ENCODE peak calls at places on chromosome 4, in eight cellular contexts. G is activated effector memory CD4-positive, alpha-beta T cell treated with anti-CD3 and anti-CD28 coated beads, Interleukin-2, amount 50 U/mL, for 16 hours; D is A549; S is endothelial cell; B is PC-3; R is brain pericyte; K is choroid plexus epithelial cell; M is HCEC 1CT. J is an unnamed sample.

GRCh38 chr4:167616471-167616870 is 382.2 kb upstream of the SPOCK3 start:
- DNase-seq in G (no peak), D (no peak), S (no peak), B (peak), R (no peak), K (peak), M (peak), J (no peak)

GRCh38 chr4:153114771-153115321 is 89.4 kb upstream of the TRIM2 start:
- DNase-seq in G (peak), D (peak), S (no peak), B (peak), R (no peak), K (peak), M (peak), J (no peak)

GRCh38 chr4:68581382-68582338 is 5.5 kb upstream of the UGT2B17 start:
- DNase-seq in G (no peak), D (peak), S (no peak), B (peak), R (no peak), K (no peak), M (no peak), J (no peak)

GRCh38 chr4:80461412-80461811 is 125.9 kb downstream of the CFAP299 start:
- DNase-seq in G (no peak), D (no peak), S (no peak), B (peak), R (no peak), K (no peak), M (no peak), J (no peak)

GRCh38 chr4:41268721-41269517 is 12.2 kb downstream of the UCHL1 start:
- DNase-seq in G (no peak), D (no peak), S (no peak), B (no peak), R (no peak), K (no peak), M (no peak), J (no peak)

GRCh38 chr4:6106156-6106555 is 87.9 kb upstream of the C4orf50 start:
- DNase-seq in G (peak), D (no peak), S (no peak), B (no peak), R (no peak), K (no peak), M (no peak), J (no peak)

GRCh38 chr4:26804451-26804850 is 56.2 kb upstream of the STIM2 start:
- DNase-seq in G (no peak), D (no peak), S (no peak), B (no peak), R (no peak), K (no peak), M (no peak), J (no peak)

GRCh38 chr4:104382961-104383360 is 111.7 kb downstream of the CXXC4 start:
- DNase-seq in G (no peak), D (no peak), S (no peak), B (no peak), R (no peak), K (no peak), M (no peak), J (no peak)

GRCh38 chr4:187184513-187184912 is 460.9 kb upstream of the FAT1 start:
- DNase-seq in G (no peak), D (no peak), S (no peak), B (no peak), R (no peak), K (no peak), M (no peak), J (no peak)

GRCh38 chr4:88823058-88823919 is 125.7 kb upstream of the NAP1L5 start:
- DNase-seq in G (peak), D (peak), S (peak), B (peak), R (peak), K (peak), M (peak), J (peak)

GRCh38 chr4:15457401-15458201 is 12.1 kb upstream of the CC2D2A start:
- DNase-seq in G (no peak), D (peak), S (no peak), B (peak), R (no peak), K (peak), M (peak), J (peak)

GRCh38 chr4:156615066-156615514 is 356.5 kb downstream of the PDGFC start:
- DNase-seq in G (no peak), D (no peak), S (no peak), B (no peak), R (no peak), K (peak), M (peak), J (no peak)

GRCh38 chr4:8319731-8320385 is 50.3 kb downstream of the HTRA3 start:
- DNase-seq in G (peak), D (no peak), S (no peak), B (no peak), R (no peak), K (peak), M (no peak), J (no peak)

GRCh38 chr4:113445286-113445685 is 316.3 kb downstream of the CAMK2D start:
- DNase-seq in G (no peak), D (peak), S (no peak), B (peak), R (peak), K (peak), M (peak), J (no peak)

GRCh38 chr4:153440475-153440874 is 25.7 kb upstream of the TMEM131L start:
- DNase-seq in G (no peak), D (no peak), S (no peak), B (no peak), R (no peak), K (no peak), M (no peak), J (no peak)

GRCh38 chr4:24471623-24472510 is 112.5 kb downstream of the DHX15 start:
- DNase-seq in G (peak), D (peak), S (peak), B (no peak), R (no peak), K (no peak), M (no peak), J (peak)

GRCh38 chr4:7971881-7972500 is 32.3 kb upstream of the AFAP1 start:
- DNase-seq in G (no peak), D (no peak), S (no peak), B (peak), R (no peak), K (peak), M (no peak), J (no peak)

GRCh38 chr4:72375050-72375736 is 193.8 kb downstream of the ADAMTS3 start:
- DNase-seq in G (no peak), D (peak), S (no peak), B (peak), R (no peak), K (peak), M (no peak), J (no peak)

GRCh38 chr4:53123819-53124218 is 242.0 kb downstream of the SCFD2 start:
- DNase-seq in G (no peak), D (no peak), S (no peak), B (no peak), R (no peak), K (no peak), M (no peak), J (no peak)

GRCh38 chr4:7129871-7130609 is 62.2 kb upstream of the GRPEL1 start:
- DNase-seq in G (no peak), D (no peak), S (no peak), B (no peak), R (no peak), K (no peak), M (no peak), J (no peak)

GRCh38 chr4:61866357-61867030 is 666.4 kb downstream of the ADGRL3 start:
- DNase-seq in G (no peak), D (no peak), S (no peak), B (no peak), R (no peak), K (no peak), M (no peak), J (no peak)

GRCh38 chr4:158895797-158896442 is 127.1 kb downstream of the FNIP2 start:
- DNase-seq in G (no peak), D (peak), S (peak), B (peak), R (no peak), K (peak), M (no peak), J (peak)

GRCh38 chr4:16431871-16432270 is 205.6 kb upstream of the TAPT1 start:
- DNase-seq in G (no peak), D (no peak), S (no peak), B (no peak), R (no peak), K (no peak), M (no peak), J (no peak)

GRCh38 chr4:75892508-75892907 is 9.7 kb downstream of the PPEF2 start:
- DNase-seq in G (no peak), D (peak), S (peak), B (peak), R (no peak), K (no peak), M (no peak), J (no peak)

GRCh38 chr4:56940403-56940802 is 32.7 kb downstream of the REST start:
- DNase-seq in G (no peak), D (no peak), S (no peak), B (no peak), R (no peak), K (no peak), M (no peak), J (no peak)

GRCh38 chr4:8703401-8703696 is 110.8 kb downstream of the CPZ start:
- DNase-seq in G (peak), D (no peak), S (no peak), B (no peak), R (no peak), K (no peak), M (no peak), J (no peak)

GRCh38 chr4:7988437-7988836 is 48.8 kb upstream of the AFAP1 start:
- DNase-seq in G (no peak), D (no peak), S (no peak), B (peak), R (no peak), K (peak), M (peak), J (no peak)

GRCh38 chr4:138851626-138852443 is 163.7 kb upstream of the NOCT start:
- DNase-seq in G (no peak), D (no peak), S (no peak), B (no peak), R (no peak), K (peak), M (no peak), J (peak)

GRCh38 chr4:152328595-152328994 is 207.3 kb downstream of the FBXW7 start:
- DNase-seq in G (no peak), D (peak), S (no peak), B (peak), R (no peak), K (no peak), M (no peak), J (no peak)

GRCh38 chr4:106186201-106186600 is 129.8 kb downstream of the TBCK start:
- DNase-seq in G (no peak), D (no peak), S (no peak), B (no peak), R (no peak), K (no peak), M (no peak), J (no peak)

GRCh38 chr4:22385615-22386014 is 130.3 kb downstream of the ADGRA3 start:
- DNase-seq in G (no peak), D (peak), S (no peak), B (peak), R (no peak), K (peak), M (peak), J (no peak)